ENCODE peak calls at places on chromosomes 12 and 14, in four cellular contexts. One of them, this sample, is unnamed.

GRCh38 chr12:43277630-43278267 is 274.3 kb downstream of the ADAMTS20 start:
- DNase-seq in transverse colon: no peak
- DNase-seq in prostate gland: no peak
- DNase-seq in right lobe of liver: no peak
- DNase-seq in this sample: peak; percentile 7

GRCh38 chr14:88554458-88555286 is at the start of gene PTPN21:
- DNase-seq in right lobe of liver: peak; percentile 85
- DNase-seq in prostate gland: peak; percentile 70
- DNase-seq in transverse colon: peak; percentile 84
- DNase-seq in this sample: no peak

GRCh38 chr14:100110801-100111200 is 45.6 kb downstream of the EVL start:
- DNase-seq in right lobe of liver: no peak
- DNase-seq in transverse colon: no peak
- DNase-seq in prostate gland: no peak
- DNase-seq in this sample: no peak

GRCh38 chr12:111462134-111462821 is 56.6 kb downstream of the SH2B3 start:
- DNase-seq in right lobe of liver: no peak
- DNase-seq in transverse colon: no peak
- DNase-seq in prostate gland: no peak
- DNase-seq in this sample: no peak

GRCh38 chr12:102300824-102301461 is 103.3 kb upstream of the PMCH start:
- DNase-seq in transverse colon: no peak
- DNase-seq in prostate gland: no peak
- DNase-seq in right lobe of liver: no peak
- DNase-seq in this sample: peak; percentile 33

GRCh38 chr14:21267431-21267845 is 1.8 kb downstream of the HNRNPC start:
- DNase-seq in right lobe of liver: no peak
- DNase-seq in transverse colon: no peak
- DNase-seq in prostate gland: no peak
- DNase-seq in this sample: no peak

GRCh38 chr12:15540025-15540424 is 217.7 kb downstream of the PTPRO start:
- DNase-seq in transverse colon: no peak
- DNase-seq in prostate gland: no peak
- DNase-seq in right lobe of liver: no peak
- DNase-seq in this sample: no peak

GRCh38 chr12:48296586-48297396 is 53.9 kb downstream of the ZNF641 start:
- DNase-seq in prostate gland: peak; percentile 76
- DNase-seq in transverse colon: peak; percentile 81
- DNase-seq in right lobe of liver: peak; percentile 58
- DNase-seq in this sample: peak; percentile 18

GRCh38 chr12:77102691-77103090 is 37.3 kb upstream of the E2F7 start:
- DNase-seq in right lobe of liver: no peak
- DNase-seq in prostate gland: no peak
- DNase-seq in transverse colon: no peak
- DNase-seq in this sample: no peak

GRCh38 chr12:103571286-103571685 is 15.8 kb upstream of the STAB2 start:
- DNase-seq in prostate gland: no peak
- DNase-seq in right lobe of liver: peak; percentile 26
- DNase-seq in transverse colon: peak; percentile 34
- DNase-seq in this sample: no peak

GRCh38 chr14:102524451-102525212 is 15.1 kb upstream of the ANKRD9 start:
- DNase-seq in transverse colon: peak; percentile 100
- DNase-seq in prostate gland: peak; percentile 98
- DNase-seq in right lobe of liver: peak; percentile 99
- DNase-seq in this sample: peak; percentile 92
- TF ChIP-seq CTCF in transverse colon: peak; percentile 100
- TF ChIP-seq CTCF in prostate gland: peak; percentile 99
- TF ChIP-seq CTCF in right lobe of liver: peak; percentile 99
- TF ChIP-seq CTCF in this sample: peak; percentile 94

GRCh38 chr12:89593873-89594272 is 68.0 kb upstream of the POC1B start:
- DNase-seq in transverse colon: no peak
- DNase-seq in right lobe of liver: no peak
- DNase-seq in prostate gland: no peak
- DNase-seq in this sample: no peak
- H3K4me3 ChIP-seq in transverse colon: no peak overlapping the region
- H3K4me3 ChIP-seq in right lobe of liver: no peak overlapping the region
- H3K4me3 ChIP-seq in prostate gland: no peak overlapping the region
- H3K4me3 ChIP-seq in this sample: no peak overlapping the region

GRCh38 chr12:11641522-11641921 is 8.0 kb upstream of the ETV6 start:
- DNase-seq in prostate gland: no peak
- DNase-seq in right lobe of liver: no peak
- DNase-seq in transverse colon: no peak
- DNase-seq in this sample: no peak
- TF ChIP-seq CTCF in prostate gland: no peak
- TF ChIP-seq CTCF in right lobe of liver: no peak
- TF ChIP-seq CTCF in transverse colon: no peak
- TF ChIP-seq CTCF in this sample: no peak

DNA sequence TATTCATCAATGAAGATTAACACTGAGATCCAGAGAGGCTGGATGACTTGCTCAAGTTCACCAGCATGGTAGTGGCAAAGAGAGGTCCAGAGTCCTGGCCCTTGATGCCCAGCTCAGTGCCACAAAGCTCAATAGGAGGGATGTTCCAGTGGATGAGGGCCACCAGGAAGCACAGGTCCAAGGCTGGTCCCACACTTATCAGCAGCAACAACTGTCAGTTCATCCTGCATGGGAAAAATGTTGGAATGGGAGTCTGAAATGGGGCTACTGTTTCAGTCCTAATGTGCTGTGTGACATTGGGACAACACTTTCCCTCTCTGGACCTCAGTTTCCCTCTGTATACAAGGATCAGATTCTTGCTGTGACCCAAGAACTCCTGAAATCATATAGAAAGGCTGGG is 11.2 kb downstream of the SERPINA5 start:
- DNase-seq in prostate gland: no peak
- DNase-seq in right lobe of liver: no peak
- DNase-seq in transverse colon: no peak
- DNase-seq in this sample: no peak
- H3K4me3 ChIP-seq in prostate gland: no peak overlapping the region
- H3K4me3 ChIP-seq in right lobe of liver: no peak overlapping the region
- H3K4me3 ChIP-seq in transverse colon: no peak overlapping the region
- H3K4me3 ChIP-seq in this sample: no peak overlapping the region

DNA sequence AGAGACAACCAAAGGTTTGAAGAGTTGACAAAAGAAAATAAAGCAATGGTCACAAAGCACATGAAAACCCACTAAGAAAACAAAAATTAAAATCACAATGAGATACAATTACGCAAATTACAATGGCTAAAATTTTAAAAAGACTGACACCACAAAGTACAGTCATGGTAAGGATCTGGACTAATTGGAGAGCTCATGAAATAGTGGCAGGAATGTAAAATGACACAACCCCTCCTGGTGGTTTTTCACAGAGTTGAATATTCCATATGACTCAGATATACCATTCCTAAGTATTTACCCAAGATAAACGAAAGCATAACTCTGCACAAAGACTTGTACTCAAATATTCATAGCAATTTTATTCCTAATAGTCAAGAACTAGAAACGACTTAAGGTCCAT is 65.9 kb downstream of the NOVA1 start:
- DNase-seq in prostate gland: no peak
- DNase-seq in transverse colon: no peak
- DNase-seq in right lobe of liver: no peak
- DNase-seq in this sample: no peak
- TF ChIP-seq CTCF in prostate gland: no peak
- TF ChIP-seq CTCF in transverse colon: no peak
- TF ChIP-seq CTCF in right lobe of liver: no peak
- TF ChIP-seq CTCF in this sample: no peak

This sample was measured in LNCaP clone FGC.